ENCODE peak calls at places on chromosome 21, in ten cellular contexts. M, S, W, E, X, H, Z, Y, F and Q are unnamed samples.

GRCh38 chr21:35303085-35303484 is 254.0 kb upstream of the RUNX1 start:
- DNase-seq in Z (no peak), E (peak; percentile 95), W (no peak), X (peak; percentile 72), Y (no peak), H (peak; percentile 51), S (no peak), F (peak; percentile 78), M (no peak), Q (peak; percentile 94)

GRCh38 chr21:35926003-35926541 is 134.3 kb downstream of the SETD4 start:
- DNase-seq in W (no peak), S (no peak), M (no peak), H (no peak), Y (no peak), X (no peak), E (no peak), F (no peak), Z (no peak), Q (no peak)

GRCh38 chr21:37006521-37007291 is at the start of gene RIPPLY3:
- DNase-seq in M (no peak), S (peak; percentile 59), F (peak; percentile 13), E (peak; percentile 28), W (peak; percentile 37), X (no peak), H (no peak), Z (no peak), Y (no peak), Q (peak; percentile 24)

GRCh38 chr21:28769683-28770082 is 223.0 kb downstream of the LTN1 start:
- DNase-seq in H (no peak), F (peak; percentile 29), Y (no peak), S (no peak), M (no peak), X (no peak), W (no peak), Z (no peak), E (no peak), Q (no peak)

GRCh38 chr21:23921670-23922418 is 1685.4 kb downstream of the MRPL39 start:
- DNase-seq in W (no peak), S (no peak), Z (no peak), M (no peak), H (no peak), X (no peak), E (no peak), Y (no peak), F (no peak), Q (no peak)

GRCh38 chr21:18524097-18524496 is 120.5 kb upstream of the TMPRSS15 start:
- DNase-seq in H (no peak), X (no peak), S (no peak), Y (no peak), M (no peak), F (no peak), W (no peak), Z (no peak), E (no peak), Q (no peak)

GRCh38 chr21:46414965-46415275 is 43.8 kb upstream of the DIP2A start:
- DNase-seq in Z (peak; percentile 21), F (no peak), E (no peak), M (no peak), W (no peak), Y (no peak), X (no peak), S (no peak), H (no peak), Q (no peak)

GRCh38 chr21:36691539-36692124 is 7.3 kb upstream of the SIM2 start:
- DNase-seq in Z (no peak), X (no peak), S (no peak), H (no peak), F (no peak), W (no peak), Y (no peak), E (no peak), M (no peak), Q (no peak)

GRCh38 chr21:26836546-26836945 is 8.7 kb downstream of the ADAMTS1 start:
- DNase-seq in W (no peak), H (no peak), M (no peak), Z (no peak), F (no peak), X (no peak), Y (no peak), E (no peak), S (no peak), Q (no peak)

GRCh38 chr21:33543505-33544129 is 779 bp downstream of the SON start:
- DNase-seq in Y (peak; percentile 60), F (no peak), W (no peak), S (peak; percentile 78), H (no peak), M (no peak), Z (peak; percentile 84), X (no peak), E (no peak), Q (peak; percentile 68)

GRCh38 chr21:25708467-25709065 is 26.1 kb downstream of the ATP5PF start:
- DNase-seq in E (peak; percentile 31), M (peak; percentile 15), Z (no peak), F (peak; percentile 68), Y (peak; percentile 32), W (peak; percentile 41), S (peak; percentile 21), X (peak; percentile 33), H (peak; percentile 26), Q (peak; percentile 60)

GRCh38 chr21:31340499-31340898 is 3.6 kb downstream of the TIAM1 start:
- DNase-seq in Z (no peak), M (no peak), W (no peak), H (no peak), X (no peak), E (no peak), Y (no peak), F (no peak), S (no peak), Q (no peak)

GRCh38 chr21:35273331-35273730 is 224.2 kb upstream of the RUNX1 start:
- DNase-seq in E (no peak), H (no peak), Y (no peak), M (no peak), Z (no peak), W (no peak), S (no peak), X (no peak), F (no peak), Q (peak; percentile 79)

GRCh38 chr21:33670076-33670475 is 27.8 kb downstream of the ITSN1 start:
- DNase-seq in S (no peak), M (no peak), E (no peak), Y (no peak), W (no peak), Z (no peak), H (no peak), X (no peak), F (no peak), Q (peak; percentile 35)

DNA sequence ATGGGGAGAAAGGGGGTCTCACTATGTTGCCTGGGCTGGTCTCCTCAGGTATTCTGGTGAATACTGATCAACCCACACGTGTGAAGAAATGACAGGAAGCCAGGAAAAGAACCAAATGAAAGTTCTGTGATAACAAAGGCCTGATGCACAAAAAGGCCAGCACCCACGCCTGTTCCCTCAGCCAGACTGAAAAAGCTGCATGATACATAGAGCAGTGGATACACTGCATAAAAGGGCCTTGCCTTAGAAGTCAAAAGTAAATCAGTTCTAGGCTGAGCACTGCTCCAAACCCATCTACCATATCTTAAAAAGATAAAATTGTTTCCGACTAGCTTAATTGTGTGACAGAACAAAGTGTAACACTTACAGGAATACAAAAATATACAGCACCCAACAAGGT is 36.9 kb upstream of the PSMG1 start:
- DNase-seq in H (no peak), W (peak; percentile 2), S (no peak), E (no peak), Y (no peak), M (no peak), X (no peak), F (no peak), Z (no peak), Q (no peak)
- TF ChIP-seq CTCF in H (no peak), W (no peak), S (no peak), E (no peak), Y (no peak), M (no peak), X (no peak), F (no peak), Z (no peak), Q (no peak)

GRCh38 chr21:39367783-39368182 is 18.9 kb upstream of the HMGN1 start:
- DNase-seq in M (no peak), Y (no peak), E (no peak), W (no peak), H (no peak), Z (no peak), F (no peak), S (no peak), X (no peak), Q (no peak)

GRCh38 chr21:39377444-39378050 is 28.7 kb upstream of the HMGN1 start:
- DNase-seq in F (peak; percentile 64), S (no peak), W (no peak), X (no peak), E (peak; percentile 7), Y (no peak), M (no peak), H (no peak), Z (no peak), Q (peak; percentile 62)

GRCh38 chr21:39375446-39375845 is 26.6 kb upstream of the HMGN1 start:
- DNase-seq in E (no peak), Z (no peak), X (no peak), S (no peak), Y (no peak), F (no peak), M (no peak), W (no peak), H (no peak), Q (no peak)

GRCh38 chr21:39374046-39374445 is 25.2 kb upstream of the HMGN1 start:
- DNase-seq in F (no peak), X (no peak), Y (no peak), W (no peak), E (no peak), H (no peak), Z (no peak), S (no peak), M (no peak), Q (no peak)

GRCh38 chr21:39373634-39374033 is 24.7 kb upstream of the HMGN1 start:
- DNase-seq in M (no peak), S (no peak), E (peak; percentile 34), F (peak; percentile 64), W (peak; percentile 53), X (peak; percentile 30), Z (no peak), H (no peak), Y (no peak), Q (peak; percentile 72)
- TF ChIP-seq CTCF in M (no peak), S (no peak), E (peak; percentile 19), F (peak; percentile 53), W (peak; percentile 40), X (peak; percentile 35), Z (no peak), H (peak; percentile 29), Y (no peak), Q (peak; percentile 73)

GRCh38 chr21:45313015-45313414 is 25.3 kb upstream of the POFUT2 start:
- DNase-seq in M (no peak), F (no peak), E (no peak), H (no peak), W (no peak), Y (peak; percentile 5), Z (peak; percentile 14), S (peak; percentile 3), X (no peak), Q (no peak)
- TF ChIP-seq CTCF in M (no peak), F (no peak), E (no peak), H (no peak), W (no peak), Y (no peak), Z (no peak), S (no peak), X (no peak), Q (no peak)

DNA sequence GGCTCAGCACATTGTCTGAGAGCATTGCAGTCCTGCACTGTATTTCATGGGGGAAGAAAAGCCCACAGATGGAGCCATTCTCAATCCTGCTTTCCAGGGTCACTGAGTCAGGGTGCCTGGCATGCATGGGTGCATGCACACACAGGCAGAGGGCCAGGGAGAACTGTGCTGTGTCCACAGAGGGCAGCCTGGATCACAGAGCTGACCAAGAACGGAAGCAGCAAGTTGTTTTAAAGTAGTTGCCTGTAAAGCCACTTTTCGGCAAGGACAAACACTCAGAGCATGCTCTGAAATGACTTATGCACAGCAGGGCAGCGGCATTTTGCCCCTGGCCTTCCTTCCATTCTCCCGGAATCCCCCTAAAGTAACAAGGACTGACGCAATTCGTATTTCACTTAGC is 3.6 kb downstream of the ERG start:
- DNase-seq in H (no peak), Y (no peak), M (no peak), Z (no peak), X (no peak), E (peak; percentile 58), F (no peak), W (no peak), S (no peak), Q (no peak)
- TF ChIP-seq CTCF in H (no peak), Y (no peak), M (no peak), Z (no peak), X (no peak), E (no peak), F (no peak), W (no peak), S (no peak), Q (no peak)